ENCODE peak calls at places on chromosome 16, in four cellular contexts. G is K562, D is A549, E is HepG2. N is an unnamed sample.

GRCh38 chr16:2511128-2511785 is 2.5 kb upstream of the ATP6V0C start:
- DNase-seq in E (no peak), D (no peak), G (peak), N (peak)

GRCh38 chr16:72309001-72309400 is 137.0 kb upstream of the PMFBP1 start:
- DNase-seq in G (no peak), D (no peak), E (peak), N (no peak)

GRCh38 chr16:87463722-87464690 is 28.8 kb downstream of the ZCCHC14 start:
- DNase-seq in G (no peak), D (no peak), E (peak), N (peak)

GRCh38 chr16:88455610-88456355 is 2.7 kb downstream of the ZFPM1 start:
- DNase-seq in E (peak), G (peak), D (peak), N (peak)

GRCh38 chr16:27444470-27444869 is 42.5 kb downstream of the IL21R start:
- DNase-seq in E (no peak), G (no peak), D (no peak), N (no peak)

GRCh38 chr16:5490499-5490898 is 392.9 kb upstream of the EEF2KMT start:
- DNase-seq in E (peak), D (peak), G (peak), N (no peak)

GRCh38 chr16:56812884-56813283 is 52.1 kb upstream of the SLC12A3 start:
- DNase-seq in G (no peak), E (peak), D (peak), N (peak)

GRCh38 chr16:10878328-10878643 is 1.3 kb downstream of the CIITA start:
- DNase-seq in E (no peak), D (no peak), G (no peak), N (no peak)

GRCh38 chr16:22782299-22782698 is 31.7 kb upstream of the HS3ST2 start:
- DNase-seq in E (no peak), G (peak), D (no peak), N (no peak)

GRCh38 chr16:2663553-2664521 is 18.5 kb upstream of the KCTD5 start:
- DNase-seq in G (no peak), E (no peak), D (no peak), N (no peak)

GRCh38 chr16:70298988-70299938 is at the start of gene DDX19B:
- DNase-seq in D (peak), E (peak), G (peak), N (peak)

GRCh38 chr16:88957887-88958577 is 19.0 kb downstream of the CBFA2T3 start:
- DNase-seq in G (no peak), E (no peak), D (no peak), N (no peak)

GRCh38 chr16:87930456-87930855 is 5.9 kb downstream of the CA5A start:
- DNase-seq in D (no peak), E (peak), G (peak), N (no peak)

GRCh38 chr16:89201467-89202377 is 1.4 kb upstream of the SLC22A31 start:
- DNase-seq in G (peak), E (peak), D (peak), N (peak)

GRCh38 chr16:89565506-89566372 is 5.3 kb downstream of the RPL13 start:
- DNase-seq in D (peak), G (peak), E (peak), N (peak)

GRCh38 chr16:78098544-78099371 is 696 bp upstream of the WWOX start:
- DNase-seq in D (no peak), G (no peak), E (no peak), N (no peak)

GRCh38 chr16:50195276-50195675 is 42.2 kb downstream of the TENT4B start:
- DNase-seq in D (no peak), G (no peak), E (no peak), N (peak)

GRCh38 chr16:27421961-27422740 is 20.2 kb downstream of the IL21R start:
- DNase-seq in G (peak), D (no peak), E (no peak), N (no peak)

GRCh38 chr16:88534731-88535141 is 35.5 kb upstream of the ZC3H18 start:
- DNase-seq in G (no peak), D (peak), E (no peak), N (peak)

GRCh38 chr16:87384162-87384999 is 805 bp upstream of the FBXO31 start:
- DNase-seq in D (peak), E (peak), G (peak), N (no peak)

GRCh38 chr16:67966549-67967182 is 1.8 kb downstream of the SLC12A4 start:
- DNase-seq in E (peak), G (peak), D (no peak), N (no peak)
- TF ChIP-seq MAZ in E (peak), G (no peak), D (no peak), N (no peak)

GRCh38 chr16:1043831-1044514 is 28.6 kb upstream of the SSTR5 start:
- DNase-seq in G (no peak), D (no peak), E (no peak), N (no peak)

GRCh38 chr16:1047123-1047522 is 25.4 kb upstream of the SSTR5 start:
- DNase-seq in D (no peak), E (no peak), G (no peak), N (no peak)

GRCh38 chr16:1046271-1046955 is 26.1 kb upstream of the SSTR5 start:
- DNase-seq in G (no peak), D (no peak), E (no peak), N (no peak)

GRCh38 chr16:1044515-1045362 is 27.8 kb upstream of the SSTR5 start:
- DNase-seq in G (peak), E (no peak), D (no peak), N (no peak)

GRCh38 chr16:1045363-1046270 is 26.9 kb upstream of the SSTR5 start:
- DNase-seq in D (no peak), E (no peak), G (no peak), N (no peak)
- TF ChIP-seq MAZ in D (no peak), E (no peak), G (no peak), N (no peak)

DNA sequence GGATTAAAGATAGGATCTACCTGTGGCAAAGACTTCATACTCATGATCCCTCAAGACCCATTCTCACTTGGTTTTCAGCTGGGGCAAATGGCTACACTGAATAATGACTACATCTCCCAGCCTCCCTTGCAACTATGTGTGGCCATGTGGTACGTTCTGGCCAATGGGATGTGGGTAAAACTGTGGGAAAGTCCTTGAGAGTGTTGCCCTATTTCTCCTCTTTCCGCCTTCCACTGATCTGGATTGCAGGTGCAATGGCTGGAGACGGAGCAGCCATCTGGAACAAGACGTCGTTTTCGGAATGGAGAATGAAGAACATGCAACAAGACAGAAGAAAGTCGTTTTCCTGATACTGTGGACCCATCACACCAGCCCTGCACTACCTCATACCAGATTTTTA is 48.5 kb downstream of the HAPSTR1 start:
- DNase-seq in G (peak), D (no peak), E (peak), N (peak)
- TF ChIP-seq MAZ in G (no peak), D (no peak), E (no peak), N (no peak)

DNA sequence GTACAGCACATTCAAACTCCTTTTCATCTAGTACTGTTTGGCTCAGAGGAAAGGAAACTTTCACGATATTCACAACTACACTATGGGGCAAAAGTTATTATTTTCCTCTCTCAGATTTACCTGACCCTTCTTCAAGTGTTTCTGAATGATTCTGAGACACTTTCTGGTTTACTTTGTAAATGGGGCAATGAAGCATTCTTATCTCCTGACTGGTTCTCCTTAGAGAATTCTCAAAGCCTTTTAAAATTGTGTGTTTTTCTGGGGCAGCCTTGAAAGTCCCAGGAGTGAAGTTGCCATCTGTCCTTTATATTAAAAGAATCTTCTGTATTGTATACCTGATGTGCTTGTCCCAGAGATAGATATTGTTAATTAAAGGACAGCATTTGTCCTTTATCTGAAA is 264.9 kb downstream of the FTO start:
- DNase-seq in D (no peak), G (no peak), E (no peak), N (peak)
- TF ChIP-seq MAZ in D (no peak), G (no peak), E (no peak), N (no peak)

GRCh38 chr16:31276600-31276999 is 16.8 kb downstream of the ITGAM start:
- DNase-seq in E (no peak), D (no peak), G (no peak), N (no peak)
- TF ChIP-seq MAZ in E (no peak), D (no peak), G (no peak), N (no peak)

GRCh38 chr16:28891964-28892890 is 13.9 kb downstream of the ATP2A1 start:
- DNase-seq in D (no peak), E (no peak), G (no peak), N (no peak)

GRCh38 chr16:28897826-28898225 is 19.5 kb downstream of the ATP2A1 start:
- DNase-seq in E (no peak), D (no peak), G (no peak), N (no peak)

GRCh38 chr16:28898266-28898665 is 20.0 kb downstream of the ATP2A1 start:
- DNase-seq in D (no peak), G (no peak), E (no peak), N (no peak)

GRCh38 chr16:28895609-28896008 is 17.3 kb downstream of the ATP2A1 start:
- DNase-seq in E (no peak), D (no peak), G (no peak), N (no peak)

GRCh38 chr16:28893291-28893690 is 15.0 kb downstream of the ATP2A1 start:
- DNase-seq in G (no peak), D (no peak), E (no peak), N (no peak)
- TF ChIP-seq MAZ in G (no peak), D (no peak), E (no peak), N (no peak)

N was measured in IMR-90.